ENCODE peak calls at places on chromosomes 5 and 9, in five cellular contexts. I, Q, W, J and T are unnamed samples. For H3K27me3, the result is how much of the 10 kb centered on the place peaks cover.

GRCh38 chr5:160260881-160261815 is 31.8 kb downstream of the FABP6 start:
- ATAC-seq in I (peak), Q (peak), W (peak), J (peak), T (peak)

GRCh38 chr5:68071243-68071642 is 144.3 kb upstream of the PIK3R1 start:
- ATAC-seq in I (no peak), Q (no peak), W (no peak), J (no peak), T (no peak)

GRCh38 chr5:170219615-170220014 is 13.2 kb upstream of the C5orf58 start:
- ATAC-seq in I (no peak), Q (no peak), W (peak), J (no peak), T (no peak)

GRCh38 chr5:146947181-146947941 is 68.8 kb upstream of the PPP2R2B start:
- ATAC-seq in I (peak), Q (no peak), W (peak), J (no peak), T (no peak)

GRCh38 chr5:129912601-129913000 is 8.3 kb downstream of the CHSY3 start:
- ATAC-seq in I (no peak), Q (no peak), W (no peak), J (no peak), T (no peak)

GRCh38 chr5:91182763-91183162 is 200.4 kb downstream of the ARRDC3 start:
- ATAC-seq in I (peak), Q (no peak), W (peak), J (peak), T (peak)

GRCh38 chr5:52269395-52269794 is 518.3 kb upstream of the ITGA1 start:
- ATAC-seq in I (no peak), Q (no peak), W (no peak), J (no peak), T (no peak)

GRCh38 chr5:57231607-57232006 is 57.7 kb downstream of the GPBP1 start:
- ATAC-seq in I (no peak), Q (no peak), W (no peak), J (no peak), T (no peak)

GRCh38 chr5:14221768-14222167 is 78.6 kb downstream of the TRIO start:
- ATAC-seq in I (no peak), Q (no peak), W (no peak), J (no peak), T (no peak)

GRCh38 chr5:72015103-72015548 is 92.1 kb upstream of the MAP1B start:
- ATAC-seq in I (peak), Q (peak), W (no peak), J (no peak), T (no peak)

GRCh38 chr9:82934949-82935348 is 128.0 kb downstream of the RASEF start:
- ATAC-seq in I (no peak), Q (peak), W (no peak), J (no peak), T (no peak)

GRCh38 chr9:108083796-108084352 is 594.3 kb upstream of the KLF4 start:
- ATAC-seq in I (no peak), Q (no peak), W (no peak), J (no peak), T (no peak)

GRCh38 chr9:124800306-124801259 is 23.6 kb downstream of the OLFML2A start:
- ATAC-seq in I (no peak), Q (no peak), W (peak), J (peak), T (peak)

GRCh38 chr9:134064711-134065110 is 3.1 kb downstream of the BRD3 start:
- ATAC-seq in I (no peak), Q (no peak), W (no peak), J (no peak), T (no peak)
- H3K27me3 ChIP-seq in I (under half), Q (under half), W (under half), J (under half), T (under half)

DNA sequence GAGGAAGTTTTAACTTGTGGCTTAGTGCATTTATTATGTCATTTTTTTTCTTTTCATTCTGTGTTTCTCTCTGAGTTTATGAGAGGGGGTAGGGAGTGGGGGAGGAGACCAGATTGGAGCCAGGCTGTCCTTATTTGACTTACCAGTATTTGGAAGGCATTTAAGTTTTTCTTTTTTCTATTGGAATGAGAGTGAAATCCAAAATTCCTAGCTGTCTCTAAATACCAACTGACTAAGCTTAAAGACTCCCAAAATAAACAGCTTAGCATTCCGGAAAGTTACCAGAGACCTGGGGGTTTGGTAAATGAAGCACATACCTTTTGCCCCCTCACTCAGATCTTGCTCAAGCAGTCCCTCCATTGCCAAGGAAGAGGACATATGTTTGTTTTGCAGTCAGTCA is 581.9 kb upstream of the BRINP1 start:
- ATAC-seq in I (no peak), Q (no peak), W (no peak), J (no peak), T (peak)
- TF ChIP-seq EP300 in I (no peak), Q (no peak), W (no peak), J (no peak), T (no peak)

GRCh38 chr9:109582386-109582785 is 84.3 kb upstream of the PTPN3 start:
- ATAC-seq in I (no peak), Q (no peak), W (no peak), J (no peak), T (no peak)
- H3K27me3 ChIP-seq in I (under half), Q (under half), W (under half), J (under half), T (under half)

GRCh38 chr9:19156805-19157204 is 29.5 kb upstream of the PLIN2 start:
- ATAC-seq in I (no peak), Q (no peak), W (no peak), J (no peak), T (peak)

GRCh38 chr9:19155106-19155999 is 28.1 kb upstream of the PLIN2 start:
- ATAC-seq in I (no peak), Q (peak), W (peak), J (no peak), T (no peak)

GRCh38 chr9:19156026-19156474 is 28.8 kb upstream of the PLIN2 start:
- ATAC-seq in I (no peak), Q (peak), W (peak), J (no peak), T (no peak)

GRCh38 chr9:19151425-19152159 is 24.3 kb upstream of the PLIN2 start:
- ATAC-seq in I (no peak), Q (peak), W (no peak), J (no peak), T (no peak)

DNA sequence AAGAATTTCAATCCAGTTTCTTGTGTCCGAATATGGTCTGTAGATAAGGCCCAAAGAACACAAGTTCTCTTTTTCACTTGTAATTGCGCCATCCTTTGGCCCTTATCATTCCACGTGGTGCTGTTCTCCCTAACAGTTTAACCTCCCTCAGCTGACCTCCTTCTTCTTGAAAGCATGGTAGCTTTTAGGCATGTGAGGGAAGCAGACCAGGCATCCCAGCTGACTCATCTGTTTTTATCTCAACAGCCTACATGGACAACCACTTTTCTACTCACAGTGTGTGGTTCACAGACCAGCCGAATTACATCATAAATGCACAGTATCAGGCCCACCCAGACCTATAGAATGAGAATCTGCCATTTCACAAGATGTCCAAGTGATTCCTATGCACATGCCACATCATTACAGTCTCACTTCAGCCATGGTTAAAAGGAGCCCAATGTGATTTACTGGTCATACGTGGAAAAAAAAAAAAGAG is 26.9 kb upstream of the PLIN2 start:
- ATAC-seq in I (peak), Q (no peak), W (peak), J (peak), T (peak)
- TF ChIP-seq EP300 in I (peak), Q (peak), W (no peak), J (no peak), T (no peak)

GRCh38 chr9:90772381-90772780 is 29.2 kb upstream of the SYK start:
- ATAC-seq in I (no peak), Q (no peak), W (no peak), J (no peak), T (no peak)
- H3K27me3 ChIP-seq in I (under half), Q (under half), W (under half), J (under half), T (under half)

GRCh38 chr5:98158440-98158839 is 615.0 kb upstream of the RGMB start:
- ATAC-seq in I (no peak), Q (no peak), W (peak), J (no peak), T (no peak)

GRCh38 chr5:98168862-98169261 is 604.6 kb upstream of the RGMB start:
- ATAC-seq in I (no peak), Q (no peak), W (no peak), J (no peak), T (no peak)

DNA sequence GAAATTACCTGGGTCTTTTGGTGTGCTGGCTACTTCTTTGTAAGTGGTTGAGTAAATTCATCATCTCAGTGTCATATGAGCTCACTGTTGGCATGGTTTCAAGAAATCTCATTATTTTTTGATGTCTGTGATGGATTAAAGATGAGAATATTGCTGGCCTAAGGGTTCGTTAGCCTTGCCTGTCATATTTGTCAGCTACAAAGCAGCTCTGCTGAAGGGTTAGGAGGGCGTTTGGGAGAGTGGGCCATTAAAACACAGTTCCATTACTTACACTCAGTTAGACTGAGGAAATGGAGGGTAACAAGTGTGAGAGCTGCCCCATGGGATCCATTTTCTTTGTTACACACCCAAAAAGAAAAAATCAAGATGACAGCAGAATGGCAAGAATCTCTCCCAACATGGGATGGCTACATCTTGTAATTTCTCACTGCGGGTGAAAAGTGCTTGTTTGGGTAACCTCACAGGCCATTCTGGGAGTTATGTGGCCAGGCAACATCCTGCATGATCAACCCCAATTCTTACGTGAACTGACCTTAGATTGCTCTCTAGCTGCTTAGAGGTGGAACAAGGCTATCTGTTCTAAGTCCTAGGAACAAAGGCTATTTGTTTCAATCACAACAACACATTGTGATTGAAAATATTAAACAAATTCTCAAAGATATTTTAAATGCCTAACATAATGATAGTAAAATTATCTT is 609.5 kb upstream of the RGMB start:
- ATAC-seq in I (no peak), Q (no peak), W (peak), J (no peak), T (no peak)
- TF ChIP-seq EP300 in I (no peak), Q (no peak), W (no peak), J (no peak), T (no peak)

GRCh38 chr5:139847091-139847490 is 51.5 kb downstream of the PSD2 start:
- ATAC-seq in I (no peak), Q (no peak), W (no peak), J (no peak), T (no peak)

GRCh38 chr5:139847790-139848507 is 52.3 kb downstream of the PSD2 start:
- ATAC-seq in I (peak), Q (peak), W (peak), J (no peak), T (peak)

GRCh38 chr5:139849942-139850341 is 54.3 kb downstream of the PSD2 start:
- ATAC-seq in I (no peak), Q (peak), W (no peak), J (peak), T (no peak)

GRCh38 chr5:139849501-139849900 is 53.9 kb downstream of the PSD2 start:
- ATAC-seq in I (no peak), Q (no peak), W (no peak), J (no peak), T (no peak)

GRCh38 chr5:139848508-139849100 is 53.0 kb downstream of the PSD2 start:
- ATAC-seq in I (no peak), Q (no peak), W (peak), J (no peak), T (no peak)
- H3K27me3 ChIP-seq in I (under half), Q (half or more), W (under half), J (under half), T (under half)

DNA sequence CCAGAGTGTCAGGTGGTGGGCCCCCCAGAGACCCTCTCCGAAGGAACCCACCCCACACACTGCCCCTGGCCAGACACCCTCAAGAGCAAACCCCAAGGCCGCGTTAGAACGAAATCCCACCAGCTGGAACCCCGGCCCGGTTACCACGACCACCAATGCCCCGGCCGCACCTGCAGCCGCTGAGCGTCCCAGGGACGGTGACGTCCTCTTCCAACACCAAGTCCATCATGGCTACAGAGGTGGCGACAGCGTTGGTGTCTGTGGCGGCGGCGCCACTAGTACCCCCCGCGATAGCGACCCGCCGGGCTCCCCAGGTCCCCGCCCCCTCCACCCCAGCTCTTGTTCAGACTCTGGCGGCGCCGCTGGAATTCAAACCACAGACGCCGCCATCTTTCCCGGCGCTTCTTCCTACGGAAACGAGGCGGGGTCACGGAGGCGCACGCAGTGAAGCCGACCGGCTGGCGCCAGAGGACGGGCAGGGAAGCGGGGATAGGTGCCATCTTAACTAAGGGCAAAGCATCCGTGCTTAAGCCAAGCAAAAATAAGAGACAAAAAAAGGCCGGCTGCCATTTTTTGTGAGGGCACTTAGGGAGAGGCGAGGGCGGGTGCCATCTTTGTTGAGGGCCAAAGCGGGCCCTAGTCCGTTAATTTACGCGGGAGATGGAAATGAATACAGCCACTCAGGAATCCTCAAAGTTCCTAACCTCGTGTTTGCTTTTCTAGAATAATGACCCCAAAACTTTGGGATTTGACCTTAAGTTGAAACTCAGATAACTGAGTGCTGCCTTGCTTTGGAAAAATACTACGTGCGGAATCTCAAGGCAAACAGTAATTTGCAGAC is at the start of gene CDK5RAP2:
- ATAC-seq in I (peak), Q (peak), W (peak), J (peak), T (peak)
- TF ChIP-seq EP300 in I (peak), Q (no peak), W (no peak), J (no peak), T (no peak)